ENCODE peak calls at places on chromosomes 1 and 21, in eight cellular contexts. P is OCI-LY7, X is neural progenitor cell, J is HCT116, Y is hepatocyte, E is PC-3, T is MM.1S, U is SK-N-SH. C is an unnamed sample. For H3K9me3, the result is how much of the 10 kb centered on the place peaks cover.

GRCh38 chr1:175599212-175599681 is 144.1 kb downstream of the TNR start:
- DNase-seq in P (peak), X (peak), J (no peak), Y (peak), E (no peak), T (no peak), U (no peak), C (no peak)

GRCh38 chr1:180026556-180026955 is 71.9 kb downstream of the CEP350 start:
- DNase-seq in P (no peak), X (no peak), J (no peak), Y (no peak), E (no peak), T (no peak), U (no peak), C (peak)

GRCh38 chr1:21553116-21553926 is 44.1 kb downstream of the ALPL start:
- DNase-seq in P (no peak), X (no peak), J (no peak), Y (no peak), E (peak), T (no peak), U (no peak), C (peak)

GRCh38 chr1:186213225-186213607 is 161.8 kb downstream of the TPR start:
- DNase-seq in P (no peak), X (no peak), J (no peak), Y (no peak), E (no peak), T (no peak), U (peak), C (no peak)

GRCh38 chr21:25441835-25442234 is 165.4 kb downstream of the MRPL39 start:
- DNase-seq in P (no peak), X (no peak), J (no peak), Y (no peak), E (no peak), T (no peak), U (no peak), C (no peak)

GRCh38 chr1:208165659-208166058 is 78.5 kb downstream of the PLXNA2 start:
- DNase-seq in P (no peak), X (no peak), J (no peak), Y (no peak), E (no peak), T (no peak), U (no peak), C (peak)

GRCh38 chr1:20483833-20484525 is 2.0 kb downstream of the CAMK2N1 start:
- DNase-seq in P (no peak), X (peak), J (no peak), Y (peak), E (peak), T (no peak), U (peak), C (peak)

GRCh38 chr1:160108888-160109662 is 6.5 kb upstream of the ATP1A2 start:
- DNase-seq in P (peak), X (peak), J (peak), Y (peak), E (peak), T (peak), U (peak), C (peak)

GRCh38 chr1:233909195-233909594 is 4.7 kb downstream of the SLC35F3 start:
- DNase-seq in P (no peak), X (no peak), J (peak), Y (no peak), E (peak), T (no peak), U (no peak), C (no peak)

GRCh38 chr1:210373878-210374599 is 45.3 kb downstream of the HHAT start:
- DNase-seq in P (peak), X (peak), J (peak), Y (peak), E (peak), T (peak), U (peak), C (peak)

GRCh38 chr1:192538407-192539311 is 36.9 kb upstream of the RGS1 start:
- DNase-seq in P (peak), X (no peak), J (no peak), Y (peak), E (no peak), T (peak), U (no peak), C (peak)

GRCh38 chr1:112256413-112256812 is 139.6 kb upstream of the CTTNBP2NL start:
- DNase-seq in P (no peak), X (no peak), J (no peak), Y (no peak), E (no peak), T (no peak), U (no peak), C (no peak)

GRCh38 chr1:236397173-236397759 is 3.2 kb downstream of the EDARADD start:
- DNase-seq in P (no peak), X (no peak), J (no peak), Y (no peak), E (no peak), T (no peak), U (no peak), C (no peak)

GRCh38 chr1:152148051-152148450 is 11.0 kb downstream of the RPTN start:
- DNase-seq in P (no peak), X (no peak), J (no peak), Y (no peak), E (no peak), T (no peak), U (no peak), C (no peak)

GRCh38 chr1:220908757-220909156 is 29.5 kb downstream of the HLX start:
- DNase-seq in P (no peak), X (no peak), J (peak), Y (peak), E (peak), T (peak), U (no peak), C (peak)

GRCh38 chr1:39409055-39409816 is 82.2 kb upstream of the BMP8A start:
- DNase-seq in P (no peak), X (peak), J (no peak), Y (peak), E (peak), T (peak), U (peak), C (peak)

GRCh38 chr21:41460578-41461527 is 34.8 kb downstream of the MX1 start:
- DNase-seq in P (peak), X (peak), J (peak), Y (peak), E (peak), T (peak), U (peak), C (peak)

GRCh38 chr1:179809506-179810366 is 66.6 kb downstream of the FAM163A start:
- DNase-seq in P (peak), X (peak), J (peak), Y (peak), E (peak), T (peak), U (peak), C (peak)

GRCh38 chr1:176504848-176505553 is 42.0 kb downstream of the PAPPA2 start:
- DNase-seq in P (no peak), X (no peak), J (no peak), Y (no peak), E (no peak), T (no peak), U (no peak), C (no peak)

GRCh38 chr1:177351361-177352108 is 180.8 kb downstream of the BRINP2 start:
- DNase-seq in P (no peak), X (peak), J (no peak), Y (peak), E (no peak), T (no peak), U (no peak), C (no peak)

GRCh38 chr1:55468438-55468837 is 253.3 kb upstream of the USP24 start:
- DNase-seq in P (no peak), X (no peak), J (no peak), Y (no peak), E (no peak), T (no peak), U (peak), C (no peak)

GRCh38 chr1:28129150-28129549 is 40.7 kb upstream of the EYA3 start:
- DNase-seq in P (no peak), X (no peak), J (peak), Y (peak), E (peak), T (no peak), U (no peak), C (peak)
- H2AFZ ChIP-seq in P (no peak), X (no peak), J (peak), Y (no peak), E (no peak), T (no peak), U (no peak), C (peak)

DNA sequence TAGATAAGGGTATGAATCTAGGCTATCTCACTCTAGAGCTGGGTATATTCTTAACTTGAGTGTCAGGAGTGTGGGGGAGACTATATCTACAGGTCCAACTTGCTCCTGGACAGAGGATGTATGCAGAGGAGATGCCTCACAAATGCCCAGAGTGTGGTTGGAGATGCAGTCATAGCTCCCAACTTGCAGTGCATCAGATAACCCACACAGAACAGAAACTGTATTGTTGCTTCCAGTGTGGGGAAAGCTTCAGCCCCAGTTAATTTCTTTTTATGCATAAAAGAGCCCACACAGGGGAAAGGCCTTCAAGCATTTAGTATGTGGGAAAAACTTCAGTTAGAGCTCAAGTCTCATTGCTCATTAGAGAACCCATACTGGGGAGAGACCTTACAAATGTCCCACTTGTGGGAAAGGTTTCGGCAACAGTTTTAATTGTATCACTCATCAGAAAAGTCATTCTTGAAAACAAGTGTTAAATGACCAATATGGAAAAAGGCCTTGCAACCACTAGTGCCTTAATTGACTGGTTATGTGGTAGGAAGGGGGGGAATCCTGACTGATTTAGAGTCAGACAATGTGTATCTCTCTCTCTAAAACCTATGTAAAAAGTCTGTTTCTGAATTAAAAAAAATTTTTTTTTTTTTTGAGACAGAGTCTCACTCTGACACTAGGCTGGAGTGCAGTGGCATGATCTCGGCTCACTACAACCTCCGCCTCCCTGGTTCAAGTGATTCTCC is 67.9 kb downstream of the EBNA1BP2 start:
- DNase-seq in P (no peak), X (no peak), J (no peak), Y (no peak), E (no peak), T (no peak), U (no peak), C (no peak)
- H3K9me3 ChIP-seq in P (under half), X (under half), J (under half), Y (under half), E (under half), T (under half), U (under half), C (under half)

DNA sequence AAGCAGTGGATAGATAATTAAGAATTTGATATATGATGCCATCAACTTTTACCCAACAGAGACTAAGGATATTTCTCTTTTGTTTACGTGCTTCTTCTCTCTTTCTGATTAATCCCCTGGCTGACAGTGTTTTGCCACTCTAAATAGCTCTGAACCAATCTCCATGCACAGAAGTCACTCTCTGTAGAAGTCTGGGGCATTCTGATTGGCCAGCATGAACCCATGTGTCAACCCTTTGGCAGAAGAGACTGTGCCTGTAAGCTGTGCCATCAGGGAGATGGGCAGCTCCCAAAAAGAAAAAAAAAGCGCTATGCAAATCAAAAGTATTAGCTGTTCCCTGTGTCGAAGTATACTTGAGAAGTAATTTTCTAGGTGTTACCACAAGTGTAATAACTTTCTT is 34.1 kb upstream of the NRIP1 start:
- DNase-seq in P (no peak), X (no peak), J (no peak), Y (no peak), E (no peak), T (no peak), U (no peak), C (no peak)
- TF ChIP-seq EZH2phosphoT487 in P (no peak), X (no peak), J (no peak), Y (no peak), E (no peak), T (no peak), U (no peak), C (no peak)

DNA sequence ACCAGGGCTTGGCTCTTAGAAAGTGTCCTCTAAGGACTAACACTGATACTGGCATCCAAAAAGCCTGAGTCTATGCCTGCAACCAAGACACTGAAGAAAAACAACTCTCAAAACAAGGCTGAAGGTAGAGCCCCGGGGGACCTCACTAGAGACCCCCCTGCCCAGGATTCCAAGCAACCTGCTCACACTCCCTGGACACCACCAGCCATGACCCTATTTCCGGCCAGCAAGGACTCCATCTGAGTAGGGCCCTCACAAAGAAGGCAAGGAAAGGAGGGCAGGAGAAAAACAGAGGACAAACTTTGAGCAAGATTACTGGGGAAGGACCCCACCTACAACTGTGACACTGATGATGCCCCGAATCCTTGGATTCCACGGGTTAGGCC is 343.1 kb downstream of the NPHP4 start:
- DNase-seq in P (no peak), X (no peak), J (no peak), Y (no peak), E (no peak), T (no peak), U (no peak), C (no peak)
- H2AFZ ChIP-seq in P (no peak), X (no peak), J (no peak), Y (no peak), E (no peak), T (no peak), U (no peak), C (no peak)

GRCh38 chr1:147062951-147063350 is 109.3 kb downstream of the PRKAB2 start:
- DNase-seq in P (no peak), X (no peak), J (no peak), Y (no peak), E (no peak), T (no peak), U (no peak), C (peak)
- H3K9me3 ChIP-seq in P (under half), X (under half), J (under half), Y (under half), E (under half), T (under half), U (under half), C (under half)

GRCh38 chr1:93442276-93442675 is 5.6 kb upstream of the FNBP1L start:
- DNase-seq in P (no peak), X (no peak), J (no peak), Y (peak), E (peak), T (no peak), U (no peak), C (peak)
- TF ChIP-seq EZH2phosphoT487 in P (no peak), X (no peak), J (no peak), Y (no peak), E (no peak), T (no peak), U (no peak), C (no peak)

GRCh38 chr1:109213345-109213823 is 334 bp upstream of the SARS1 start:
- DNase-seq in P (no peak), X (no peak), J (no peak), Y (no peak), E (no peak), T (no peak), U (no peak), C (no peak)

GRCh38 chr1:109213824-109214693 is at the start of gene SARS1:
- DNase-seq in P (peak), X (peak), J (peak), Y (peak), E (peak), T (peak), U (peak), C (peak)

GRCh38 chr1:109218516-109218915 is 4.8 kb downstream of the SARS1 start:
- DNase-seq in P (no peak), X (no peak), J (no peak), Y (peak), E (no peak), T (no peak), U (no peak), C (no peak)

GRCh38 chr1:109216662-109217061 is 2.9 kb downstream of the SARS1 start:
- DNase-seq in P (no peak), X (no peak), J (no peak), Y (no peak), E (no peak), T (no peak), U (no peak), C (no peak)

DNA sequence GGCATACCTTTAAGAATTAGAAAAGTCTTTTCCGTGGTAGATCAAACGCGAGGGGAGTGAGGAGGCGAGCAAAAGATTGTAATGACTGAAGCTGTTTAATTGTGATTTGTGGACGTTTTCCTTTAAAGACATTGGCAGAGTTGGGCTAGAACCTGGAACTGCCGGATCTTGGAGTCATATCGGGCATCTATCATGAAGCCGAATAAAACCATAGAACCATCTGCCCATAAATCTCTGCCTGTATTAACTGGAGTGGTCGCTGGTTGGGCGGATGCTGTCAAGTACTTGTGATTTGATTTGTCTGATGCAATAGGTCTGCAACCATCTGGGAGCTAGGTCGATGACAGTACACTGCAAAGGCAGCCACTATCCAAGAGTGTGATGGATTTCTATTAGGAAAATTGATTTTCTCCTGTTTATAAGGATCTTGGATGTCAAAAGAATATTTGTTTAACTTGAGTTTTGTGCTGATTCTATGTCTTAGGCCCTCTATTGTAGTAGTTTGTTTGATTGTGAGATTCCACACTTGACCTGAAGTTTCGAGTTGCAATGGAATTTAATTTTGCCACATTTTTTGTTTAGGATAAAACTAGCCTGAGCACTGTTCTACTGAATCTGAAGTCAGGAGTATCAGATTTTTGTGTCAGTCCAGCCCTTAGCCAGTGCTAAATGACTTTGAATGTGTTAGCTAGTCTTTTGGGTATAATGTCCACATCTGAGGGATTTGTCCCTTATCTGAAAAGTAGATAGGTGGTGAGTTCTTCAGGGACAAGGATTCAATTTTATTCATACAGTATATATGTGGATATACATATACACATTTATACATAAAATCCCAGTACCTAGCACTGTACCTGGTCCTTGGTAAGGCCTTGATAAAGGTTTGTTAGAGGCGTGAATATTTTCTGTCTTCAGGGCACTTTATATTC is 1.2 kb downstream of the SARS1 start:
- DNase-seq in P (peak), X (no peak), J (peak), Y (peak), E (peak), T (no peak), U (peak), C (peak)
- H2AFZ ChIP-seq in P (peak), X (no peak), J (no peak), Y (peak), E (peak), T (peak), U (peak), C (peak)

DNA sequence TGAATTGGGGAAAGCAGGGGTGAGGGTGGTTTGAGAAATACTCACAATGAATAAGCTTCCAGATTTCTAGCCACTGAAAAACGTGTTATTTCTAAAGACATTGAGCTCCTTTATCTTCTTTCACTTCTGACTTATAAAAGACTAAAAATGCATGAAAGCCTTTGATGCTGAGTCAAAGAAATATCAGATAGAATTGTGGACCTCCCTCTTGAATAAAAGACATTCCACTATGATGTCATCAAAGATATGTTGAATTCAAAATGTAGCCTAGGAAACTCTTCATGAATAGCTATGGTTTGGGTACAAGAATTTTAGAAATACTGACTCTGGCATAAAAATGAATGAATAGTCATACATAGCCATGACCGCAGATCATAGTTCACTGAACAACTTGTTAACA is 44.7 kb upstream of the COL24A1 start:
- DNase-seq in P (no peak), X (no peak), J (no peak), Y (no peak), E (no peak), T (no peak), U (no peak), C (peak)
- H3K9me3 ChIP-seq in P (under half), X (under half), J (under half), Y (under half), E (under half), T (under half), U (under half), C (under half)

C was measured in GM23248.